ENCODE peak calls at places on chromosomes 13 and 19, in ten cellular contexts. One of them, this sample, is unnamed.

GRCh38 chr19:32012206-32012605 is 333.2 kb upstream of the ZNF507 start:
- DNase-seq in small intestine: peak; percentile 35
- DNase-seq in stimulated activated CD8-positive, alpha-beta memory T cell treated with anti-CD3 and anti-CD28 coated beads, Interleukin-4, amount 100 ng/mL, for 48 hours: no peak
- DNase-seq in Calu3: no peak
- DNase-seq in sciatic nerve: no peak
- DNase-seq in thyroid gland: peak; percentile 32
- DNase-seq in NB4: no peak
- DNase-seq in SW 1271: no peak
- DNase-seq in activated naive CD8-positive, alpha-beta T cell treated with anti-CD3 and anti-CD28 coated beads, Interleukin-2, amount 50 U/mL, for 24 hours: no peak
- DNase-seq in NAMALWA: no peak
- DNase-seq in this sample: no peak

GRCh38 chr13:45367995-45368394 is 27.0 kb upstream of the TPT1 start:
- DNase-seq in small intestine: peak; percentile 30
- DNase-seq in stimulated activated CD8-positive, alpha-beta memory T cell treated with anti-CD3 and anti-CD28 coated beads, Interleukin-4, amount 100 ng/mL, for 48 hours: peak; percentile 35
- DNase-seq in Calu3: peak; percentile 8
- DNase-seq in sciatic nerve: no peak
- DNase-seq in thyroid gland: no peak
- DNase-seq in NB4: no peak
- DNase-seq in SW 1271: no peak
- DNase-seq in activated naive CD8-positive, alpha-beta T cell treated with anti-CD3 and anti-CD28 coated beads, Interleukin-2, amount 50 U/mL, for 24 hours: no peak
- DNase-seq in NAMALWA: no peak
- DNase-seq in this sample: no peak

GRCh38 chr19:39148939-39149529 is 23.4 kb downstream of the PAK4 start:
- DNase-seq in small intestine: no peak
- DNase-seq in stimulated activated CD8-positive, alpha-beta memory T cell treated with anti-CD3 and anti-CD28 coated beads, Interleukin-4, amount 100 ng/mL, for 48 hours: no peak
- DNase-seq in Calu3: no peak
- DNase-seq in sciatic nerve: no peak
- DNase-seq in thyroid gland: no peak
- DNase-seq in NB4: no peak
- DNase-seq in SW 1271: no peak
- DNase-seq in activated naive CD8-positive, alpha-beta T cell treated with anti-CD3 and anti-CD28 coated beads, Interleukin-2, amount 50 U/mL, for 24 hours: no peak
- DNase-seq in NAMALWA: no peak
- DNase-seq in this sample: no peak

GRCh38 chr13:26495749-26496148 is 61.7 kb upstream of the WASF3 start:
- DNase-seq in small intestine: no peak
- DNase-seq in stimulated activated CD8-positive, alpha-beta memory T cell treated with anti-CD3 and anti-CD28 coated beads, Interleukin-4, amount 100 ng/mL, for 48 hours: no peak
- DNase-seq in Calu3: no peak
- DNase-seq in sciatic nerve: no peak
- DNase-seq in thyroid gland: no peak
- DNase-seq in NB4: no peak
- DNase-seq in SW 1271: no peak
- DNase-seq in activated naive CD8-positive, alpha-beta T cell treated with anti-CD3 and anti-CD28 coated beads, Interleukin-2, amount 50 U/mL, for 24 hours: no peak
- DNase-seq in NAMALWA: no peak
- DNase-seq in this sample: no peak

GRCh38 chr19:15265849-15266248 is 33.6 kb upstream of the EPHX3 start:
- DNase-seq in small intestine: no peak
- DNase-seq in stimulated activated CD8-positive, alpha-beta memory T cell treated with anti-CD3 and anti-CD28 coated beads, Interleukin-4, amount 100 ng/mL, for 48 hours: no peak
- DNase-seq in Calu3: no peak
- DNase-seq in sciatic nerve: peak; percentile 94
- DNase-seq in thyroid gland: peak; percentile 96
- DNase-seq in NB4: no peak
- DNase-seq in SW 1271: no peak
- DNase-seq in activated naive CD8-positive, alpha-beta T cell treated with anti-CD3 and anti-CD28 coated beads, Interleukin-2, amount 50 U/mL, for 24 hours: no peak
- DNase-seq in NAMALWA: no peak
- DNase-seq in this sample: no peak

GRCh38 chr19:9086761-9087160 is at the start of gene OR1M1:
- DNase-seq in small intestine: no peak
- DNase-seq in stimulated activated CD8-positive, alpha-beta memory T cell treated with anti-CD3 and anti-CD28 coated beads, Interleukin-4, amount 100 ng/mL, for 48 hours: no peak
- DNase-seq in Calu3: no peak
- DNase-seq in sciatic nerve: no peak
- DNase-seq in thyroid gland: no peak
- DNase-seq in NB4: no peak
- DNase-seq in SW 1271: no peak
- DNase-seq in activated naive CD8-positive, alpha-beta T cell treated with anti-CD3 and anti-CD28 coated beads, Interleukin-2, amount 50 U/mL, for 24 hours: no peak
- DNase-seq in NAMALWA: no peak
- DNase-seq in this sample: no peak

GRCh38 chr19:49071860-49072547 is 495 bp downstream of the KCNA7 start:
- DNase-seq in small intestine: no peak
- DNase-seq in stimulated activated CD8-positive, alpha-beta memory T cell treated with anti-CD3 and anti-CD28 coated beads, Interleukin-4, amount 100 ng/mL, for 48 hours: no peak
- DNase-seq in Calu3: no peak
- DNase-seq in sciatic nerve: no peak
- DNase-seq in thyroid gland: no peak
- DNase-seq in NB4: no peak
- DNase-seq in SW 1271: no peak
- DNase-seq in activated naive CD8-positive, alpha-beta T cell treated with anti-CD3 and anti-CD28 coated beads, Interleukin-2, amount 50 U/mL, for 24 hours: peak; percentile 33
- DNase-seq in NAMALWA: no peak
- DNase-seq in this sample: no peak

GRCh38 chr19:53432088-53432661 is 391 bp downstream of the ZNF761 start:
- DNase-seq in small intestine: no peak
- DNase-seq in stimulated activated CD8-positive, alpha-beta memory T cell treated with anti-CD3 and anti-CD28 coated beads, Interleukin-4, amount 100 ng/mL, for 48 hours: peak; percentile 41
- DNase-seq in Calu3: peak; percentile 30
- DNase-seq in sciatic nerve: peak; percentile 58
- DNase-seq in thyroid gland: peak; percentile 21
- DNase-seq in NB4: peak; percentile 35
- DNase-seq in SW 1271: no peak
- DNase-seq in activated naive CD8-positive, alpha-beta T cell treated with anti-CD3 and anti-CD28 coated beads, Interleukin-2, amount 50 U/mL, for 24 hours: peak; percentile 23
- DNase-seq in NAMALWA: peak; percentile 17
- DNase-seq in this sample: no peak

GRCh38 chr13:43878897-43879322 is 630 bp downstream of the CCDC122 start:
- DNase-seq in small intestine: peak; percentile 59
- DNase-seq in stimulated activated CD8-positive, alpha-beta memory T cell treated with anti-CD3 and anti-CD28 coated beads, Interleukin-4, amount 100 ng/mL, for 48 hours: peak; percentile 62
- DNase-seq in Calu3: peak; percentile 33
- DNase-seq in sciatic nerve: peak; percentile 85
- DNase-seq in thyroid gland: peak; percentile 70
- DNase-seq in NB4: peak; percentile 92
- DNase-seq in SW 1271: peak; percentile 6
- DNase-seq in activated naive CD8-positive, alpha-beta T cell treated with anti-CD3 and anti-CD28 coated beads, Interleukin-2, amount 50 U/mL, for 24 hours: peak; percentile 52
- DNase-seq in NAMALWA: peak; percentile 29
- DNase-seq in this sample: peak; percentile 64

GRCh38 chr13:112626124-112626523 is 38.2 kb upstream of the TUBGCP3 start:
- DNase-seq in small intestine: no peak
- DNase-seq in stimulated activated CD8-positive, alpha-beta memory T cell treated with anti-CD3 and anti-CD28 coated beads, Interleukin-4, amount 100 ng/mL, for 48 hours: no peak
- DNase-seq in Calu3: no peak
- DNase-seq in sciatic nerve: peak; percentile 36
- DNase-seq in thyroid gland: no peak
- DNase-seq in NB4: no peak
- DNase-seq in SW 1271: no peak
- DNase-seq in activated naive CD8-positive, alpha-beta T cell treated with anti-CD3 and anti-CD28 coated beads, Interleukin-2, amount 50 U/mL, for 24 hours: no peak
- DNase-seq in NAMALWA: no peak
- DNase-seq in this sample: no peak

GRCh38 chr19:5237190-5237780 is 103.3 kb downstream of the PTPRS start:
- DNase-seq in small intestine: no peak
- DNase-seq in stimulated activated CD8-positive, alpha-beta memory T cell treated with anti-CD3 and anti-CD28 coated beads, Interleukin-4, amount 100 ng/mL, for 48 hours: no peak
- DNase-seq in Calu3: no peak
- DNase-seq in sciatic nerve: no peak
- DNase-seq in thyroid gland: no peak
- DNase-seq in NB4: no peak
- DNase-seq in SW 1271: no peak
- DNase-seq in activated naive CD8-positive, alpha-beta T cell treated with anti-CD3 and anti-CD28 coated beads, Interleukin-2, amount 50 U/mL, for 24 hours: no peak
- DNase-seq in NAMALWA: no peak
- DNase-seq in this sample: no peak

GRCh38 chr19:50922316-50922853 is 11.2 kb upstream of the KLK4 start:
- DNase-seq in small intestine: peak; percentile 84
- DNase-seq in stimulated activated CD8-positive, alpha-beta memory T cell treated with anti-CD3 and anti-CD28 coated beads, Interleukin-4, amount 100 ng/mL, for 48 hours: peak; percentile 84
- DNase-seq in Calu3: peak; percentile 91
- DNase-seq in sciatic nerve: peak; percentile 81
- DNase-seq in thyroid gland: peak; percentile 86
- DNase-seq in NB4: peak; percentile 81
- DNase-seq in SW 1271: peak; percentile 36
- DNase-seq in activated naive CD8-positive, alpha-beta T cell treated with anti-CD3 and anti-CD28 coated beads, Interleukin-2, amount 50 U/mL, for 24 hours: peak; percentile 82
- DNase-seq in NAMALWA: peak; percentile 90
- DNase-seq in this sample: peak; percentile 55

GRCh38 chr19:31149306-31149975 is 199.8 kb downstream of the TSHZ3 start:
- DNase-seq in small intestine: no peak
- DNase-seq in stimulated activated CD8-positive, alpha-beta memory T cell treated with anti-CD3 and anti-CD28 coated beads, Interleukin-4, amount 100 ng/mL, for 48 hours: no peak
- DNase-seq in Calu3: no peak
- DNase-seq in sciatic nerve: no peak
- DNase-seq in thyroid gland: no peak
- DNase-seq in NB4: no peak
- DNase-seq in SW 1271: no peak
- DNase-seq in activated naive CD8-positive, alpha-beta T cell treated with anti-CD3 and anti-CD28 coated beads, Interleukin-2, amount 50 U/mL, for 24 hours: no peak
- DNase-seq in NAMALWA: no peak
- DNase-seq in this sample: no peak

GRCh38 chr19:1065606-1066109 is 1.3 kb upstream of the ARHGAP45 start:
- DNase-seq in small intestine: peak; percentile 81
- DNase-seq in stimulated activated CD8-positive, alpha-beta memory T cell treated with anti-CD3 and anti-CD28 coated beads, Interleukin-4, amount 100 ng/mL, for 48 hours: no peak
- DNase-seq in Calu3: peak; percentile 32
- DNase-seq in sciatic nerve: peak; percentile 56
- DNase-seq in thyroid gland: no peak
- DNase-seq in NB4: no peak
- DNase-seq in SW 1271: peak; percentile 33
- DNase-seq in activated naive CD8-positive, alpha-beta T cell treated with anti-CD3 and anti-CD28 coated beads, Interleukin-2, amount 50 U/mL, for 24 hours: no peak
- DNase-seq in NAMALWA: no peak
- DNase-seq in this sample: no peak

GRCh38 chr19:39645800-39646411 is 9.8 kb upstream of the LGALS16 start:
- DNase-seq in small intestine: no peak
- DNase-seq in stimulated activated CD8-positive, alpha-beta memory T cell treated with anti-CD3 and anti-CD28 coated beads, Interleukin-4, amount 100 ng/mL, for 48 hours: peak; percentile 42
- DNase-seq in Calu3: peak; percentile 40
- DNase-seq in sciatic nerve: no peak
- DNase-seq in thyroid gland: peak; percentile 33
- DNase-seq in NB4: peak; percentile 16
- DNase-seq in SW 1271: no peak
- DNase-seq in activated naive CD8-positive, alpha-beta T cell treated with anti-CD3 and anti-CD28 coated beads, Interleukin-2, amount 50 U/mL, for 24 hours: peak; percentile 20
- DNase-seq in NAMALWA: peak; percentile 30
- DNase-seq in this sample: no peak

GRCh38 chr13:51681037-51681678 is 96.9 kb downstream of the WDFY2 start:
- DNase-seq in small intestine: no peak
- DNase-seq in stimulated activated CD8-positive, alpha-beta memory T cell treated with anti-CD3 and anti-CD28 coated beads, Interleukin-4, amount 100 ng/mL, for 48 hours: no peak
- DNase-seq in Calu3: no peak
- DNase-seq in sciatic nerve: no peak
- DNase-seq in thyroid gland: no peak
- DNase-seq in NB4: peak; percentile 22
- DNase-seq in SW 1271: peak; percentile 7
- DNase-seq in activated naive CD8-positive, alpha-beta T cell treated with anti-CD3 and anti-CD28 coated beads, Interleukin-2, amount 50 U/mL, for 24 hours: no peak
- DNase-seq in NAMALWA: no peak
- DNase-seq in this sample: no peak

GRCh38 chr13:33052446-33052845 is 36.2 kb downstream of the KL start:
- DNase-seq in small intestine: no peak
- DNase-seq in stimulated activated CD8-positive, alpha-beta memory T cell treated with anti-CD3 and anti-CD28 coated beads, Interleukin-4, amount 100 ng/mL, for 48 hours: no peak
- DNase-seq in Calu3: no peak
- DNase-seq in sciatic nerve: no peak
- DNase-seq in thyroid gland: no peak
- DNase-seq in NB4: no peak
- DNase-seq in SW 1271: no peak
- DNase-seq in activated naive CD8-positive, alpha-beta T cell treated with anti-CD3 and anti-CD28 coated beads, Interleukin-2, amount 50 U/mL, for 24 hours: no peak
- DNase-seq in NAMALWA: no peak
- DNase-seq in this sample: no peak

GRCh38 chr19:29530549-29531457 is 5.0 kb downstream of the VSTM2B start:
- DNase-seq in small intestine: peak; percentile 2
- DNase-seq in stimulated activated CD8-positive, alpha-beta memory T cell treated with anti-CD3 and anti-CD28 coated beads, Interleukin-4, amount 100 ng/mL, for 48 hours: no peak
- DNase-seq in Calu3: no peak
- DNase-seq in sciatic nerve: peak; percentile 33
- DNase-seq in thyroid gland: no peak
- DNase-seq in NB4: no peak
- DNase-seq in SW 1271: no peak
- DNase-seq in activated naive CD8-positive, alpha-beta T cell treated with anti-CD3 and anti-CD28 coated beads, Interleukin-2, amount 50 U/mL, for 24 hours: no peak
- DNase-seq in NAMALWA: no peak
- DNase-seq in this sample: no peak

GRCh38 chr13:27797228-27797624 is 4.9 kb downstream of the GSX1 start:
- DNase-seq in small intestine: peak; percentile 33
- DNase-seq in stimulated activated CD8-positive, alpha-beta memory T cell treated with anti-CD3 and anti-CD28 coated beads, Interleukin-4, amount 100 ng/mL, for 48 hours: no peak
- DNase-seq in Calu3: peak; percentile 37
- DNase-seq in sciatic nerve: no peak
- DNase-seq in thyroid gland: no peak
- DNase-seq in NB4: no peak
- DNase-seq in SW 1271: no peak
- DNase-seq in activated naive CD8-positive, alpha-beta T cell treated with anti-CD3 and anti-CD28 coated beads, Interleukin-2, amount 50 U/mL, for 24 hours: no peak
- DNase-seq in NAMALWA: no peak
- DNase-seq in this sample: no peak

GRCh38 chr13:114093118-114093517 is 39.3 kb downstream of the RASA3 start:
- DNase-seq in small intestine: no peak
- DNase-seq in stimulated activated CD8-positive, alpha-beta memory T cell treated with anti-CD3 and anti-CD28 coated beads, Interleukin-4, amount 100 ng/mL, for 48 hours: no peak
- DNase-seq in Calu3: no peak
- DNase-seq in sciatic nerve: no peak
- DNase-seq in thyroid gland: no peak
- DNase-seq in NB4: no peak
- DNase-seq in SW 1271: no peak
- DNase-seq in activated naive CD8-positive, alpha-beta T cell treated with anti-CD3 and anti-CD28 coated beads, Interleukin-2, amount 50 U/mL, for 24 hours: no peak
- DNase-seq in NAMALWA: no peak
- DNase-seq in this sample: no peak

This sample was measured in GM06990.